ENCODE peak calls at places on chromosome 9, in five cellular contexts. F is GM12865, A is type B pancreatic cell, I is GM12864, Z is mucosa of descending colon. J is an unnamed sample.

GRCh38 chr9:128845186-128845931 is 15.8 kb upstream of the SPOUT1 start:
- DNase-seq in F (no peak), A (no peak), I (no peak), Z (no peak), J (no peak)

GRCh38 chr9:137439158-137439714 is 1.9 kb downstream of the ENTPD8 start:
- DNase-seq in F (no peak), A (no peak), I (no peak), Z (no peak), J (no peak)

GRCh38 chr9:27131731-27132130 is 22.7 kb downstream of the TEK start:
- DNase-seq in F (no peak), A (no peak), I (no peak), Z (no peak), J (no peak)

GRCh38 chr9:88733651-88734470 is 198.9 kb downstream of the NXNL2 start:
- DNase-seq in F (no peak), A (no peak), I (no peak), Z (no peak), J (no peak)

GRCh38 chr9:21555911-21556310 is 73.8 kb upstream of the IFNE start:
- DNase-seq in F (no peak), A (no peak), I (no peak), Z (no peak), J (no peak)

GRCh38 chr9:4182831-4183230 is 117.0 kb downstream of the GLIS3 start:
- DNase-seq in F (no peak), A (no peak), I (no peak), Z (no peak), J (no peak)

GRCh38 chr9:17349816-17350215 is 215.0 kb downstream of the CNTLN start:
- DNase-seq in F (no peak), A (no peak), I (no peak), Z (no peak), J (no peak)

GRCh38 chr9:27572918-27573698 is at the start of gene C9orf72:
- DNase-seq in F (peak), A (peak), I (no peak), Z (peak), J (peak)

GRCh38 chr9:121735792-121736130 is 84.3 kb downstream of the DAB2IP start:
- DNase-seq in F (no peak), A (no peak), I (no peak), Z (no peak), J (no peak)

GRCh38 chr9:98916660-98917059 is 27.0 kb upstream of the COL15A1 start:
- DNase-seq in F (no peak), A (no peak), I (no peak), Z (peak), J (no peak)

GRCh38 chr9:112091805-112092204 is 83.3 kb downstream of the SUSD1 start:
- DNase-seq in F (no peak), A (no peak), I (no peak), Z (no peak), J (no peak)

GRCh38 chr9:114096041-114096511 is 3.0 kb downstream of the KIF12 start:
- DNase-seq in F (no peak), A (no peak), I (no peak), Z (no peak), J (no peak)

GRCh38 chr9:130899051-130899748 is 2.6 kb upstream of the QRFP start:
- DNase-seq in F (no peak), A (no peak), I (no peak), Z (peak), J (no peak)

GRCh38 chr9:132670816-132671371 is 630 bp downstream of the GTF3C4 start:
- DNase-seq in F (peak), A (no peak), I (no peak), Z (peak), J (peak)

GRCh38 chr9:131545786-131546335 is 538 bp downstream of the PRRT1B start:
- DNase-seq in F (no peak), A (no peak), I (no peak), Z (peak), J (no peak)

GRCh38 chr9:71587576-71588362 is 180.5 kb downstream of the CEMIP2 start:
- DNase-seq in F (no peak), A (no peak), I (no peak), Z (no peak), J (no peak)

GRCh38 chr9:78167356-78167755 is 68.5 kb upstream of the CEP78 start:
- DNase-seq in F (no peak), A (no peak), I (no peak), Z (peak), J (no peak)

GRCh38 chr9:19127881-19128719 is 808 bp upstream of the PLIN2 start:
- DNase-seq in F (peak), A (no peak), I (no peak), Z (peak), J (peak)

GRCh38 chr9:10045598-10045997 is 567.2 kb downstream of the PTPRD start:
- DNase-seq in F (no peak), A (no peak), I (no peak), Z (no peak), J (no peak)

GRCh38 chr9:104313396-104314110 is 190.5 kb upstream of the OR13F1 start:
- DNase-seq in F (no peak), A (no peak), I (no peak), Z (no peak), J (no peak)

GRCh38 chr9:110623462-110624025 is 44.0 kb upstream of the SVEP1 start:
- DNase-seq in F (peak), A (no peak), I (peak), Z (peak), J (peak)

GRCh38 chr9:37419204-37419603 is 3.3 kb upstream of the GRHPR start:
- DNase-seq in F (no peak), A (no peak), I (no peak), Z (no peak), J (no peak)

GRCh38 chr9:18632624-18633407 is 158.9 kb downstream of the ADAMTSL1 start:
- DNase-seq in F (no peak), A (no peak), I (no peak), Z (no peak), J (no peak)

GRCh38 chr9:134519403-134520070 is 122.1 kb upstream of the COL5A1 start:
- DNase-seq in F (no peak), A (no peak), I (no peak), Z (no peak), J (no peak)

GRCh38 chr9:134517069-134517680 is 124.4 kb upstream of the COL5A1 start:
- DNase-seq in F (no peak), A (peak), I (no peak), Z (no peak), J (no peak)

GRCh38 chr9:134515026-134515821 is 126.4 kb upstream of the COL5A1 start:
- DNase-seq in F (no peak), A (no peak), I (no peak), Z (no peak), J (no peak)

GRCh38 chr9:134518004-134518606 is 123.5 kb upstream of the COL5A1 start:
- DNase-seq in F (no peak), A (no peak), I (no peak), Z (no peak), J (no peak)

GRCh38 chr9:134514503-134514902 is 127.1 kb upstream of the COL5A1 start:
- DNase-seq in F (no peak), A (no peak), I (no peak), Z (no peak), J (no peak)
- TF ChIP-seq CTCF in F (no peak), A (no peak), I (no peak), Z (no peak), J (no peak)

GRCh38 chr9:107732781-107733529 is 243.4 kb upstream of the KLF4 start:
- DNase-seq in F (no peak), A (no peak), I (no peak), Z (no peak), J (no peak)

GRCh38 chr9:107735821-107736220 is 246.3 kb upstream of the KLF4 start:
- DNase-seq in F (no peak), A (no peak), I (no peak), Z (no peak), J (no peak)

GRCh38 chr9:107734231-107735014 is 244.9 kb upstream of the KLF4 start:
- DNase-seq in F (no peak), A (no peak), I (no peak), Z (no peak), J (no peak)

GRCh38 chr9:107731115-107731762 is 241.7 kb upstream of the KLF4 start:
- DNase-seq in F (no peak), A (no peak), I (no peak), Z (no peak), J (no peak)

GRCh38 chr9:107733530-107733907 is 243.9 kb upstream of the KLF4 start:
- DNase-seq in F (no peak), A (no peak), I (no peak), Z (no peak), J (no peak)
- TF ChIP-seq CTCF in F (no peak), A (no peak), I (no peak), Z (no peak), J (no peak)

DNA sequence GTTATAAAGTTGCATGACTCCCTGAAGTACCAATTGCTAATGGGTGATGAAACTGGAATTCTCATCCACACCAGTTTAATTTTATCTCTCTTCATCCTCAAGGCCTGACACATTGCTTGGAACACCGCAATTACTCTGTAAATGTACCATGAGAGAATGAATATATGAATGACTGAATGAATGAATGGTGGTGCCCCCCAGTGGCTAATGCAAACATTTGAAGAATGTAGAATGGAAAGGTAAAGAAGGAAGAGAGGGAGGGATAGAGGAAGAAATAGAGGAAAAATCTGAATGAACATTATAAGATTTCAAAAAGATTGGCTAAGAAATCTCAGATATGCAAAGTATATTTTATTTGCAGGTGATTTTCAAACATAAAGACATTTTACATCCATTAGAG is 13.1 kb downstream of the PAPPA start:
- DNase-seq in F (no peak), A (no peak), I (no peak), Z (no peak), J (no peak)
- TF ChIP-seq CTCF in F (peak), A (no peak), I (no peak), Z (no peak), J (peak)

GRCh38 chr9:1100192-1100591 is 50.0 kb downstream of the DMRT2 start:
- DNase-seq in F (no peak), A (no peak), I (no peak), Z (no peak), J (no peak)

GRCh38 chr9:1102010-1102712 is 52.0 kb downstream of the DMRT2 start:
- DNase-seq in F (no peak), A (no peak), I (no peak), Z (no peak), J (no peak)

GRCh38 chr9:1100945-1101344 is 50.8 kb downstream of the DMRT2 start:
- DNase-seq in F (peak), A (no peak), I (no peak), Z (peak), J (no peak)

GRCh38 chr9:1096155-1096964 is 46.2 kb downstream of the DMRT2 start:
- DNase-seq in F (no peak), A (no peak), I (no peak), Z (no peak), J (no peak)

DNA sequence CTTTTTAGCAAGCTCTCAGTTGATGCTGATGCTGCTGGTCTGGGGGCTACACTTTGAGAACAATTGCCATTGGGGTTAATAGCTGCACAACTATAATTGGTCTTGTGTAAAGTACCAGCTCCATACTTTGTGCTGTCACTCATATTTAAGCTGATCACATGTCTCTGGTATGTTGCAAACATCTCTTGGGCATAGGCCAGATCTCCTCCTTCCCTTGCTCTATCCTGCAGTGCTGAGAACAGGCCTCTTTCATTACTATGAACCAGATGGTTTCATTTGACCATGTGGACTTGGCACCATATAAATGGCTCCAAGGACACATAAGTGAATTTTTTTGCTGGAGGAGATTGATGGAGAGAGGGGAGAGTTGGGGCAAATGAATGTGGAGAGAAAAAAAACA is 48.4 kb downstream of the DMRT2 start:
- DNase-seq in F (no peak), A (no peak), I (no peak), Z (no peak), J (no peak)
- TF ChIP-seq CTCF in F (no peak), A (no peak), I (no peak), Z (no peak), J (no peak)

DNA sequence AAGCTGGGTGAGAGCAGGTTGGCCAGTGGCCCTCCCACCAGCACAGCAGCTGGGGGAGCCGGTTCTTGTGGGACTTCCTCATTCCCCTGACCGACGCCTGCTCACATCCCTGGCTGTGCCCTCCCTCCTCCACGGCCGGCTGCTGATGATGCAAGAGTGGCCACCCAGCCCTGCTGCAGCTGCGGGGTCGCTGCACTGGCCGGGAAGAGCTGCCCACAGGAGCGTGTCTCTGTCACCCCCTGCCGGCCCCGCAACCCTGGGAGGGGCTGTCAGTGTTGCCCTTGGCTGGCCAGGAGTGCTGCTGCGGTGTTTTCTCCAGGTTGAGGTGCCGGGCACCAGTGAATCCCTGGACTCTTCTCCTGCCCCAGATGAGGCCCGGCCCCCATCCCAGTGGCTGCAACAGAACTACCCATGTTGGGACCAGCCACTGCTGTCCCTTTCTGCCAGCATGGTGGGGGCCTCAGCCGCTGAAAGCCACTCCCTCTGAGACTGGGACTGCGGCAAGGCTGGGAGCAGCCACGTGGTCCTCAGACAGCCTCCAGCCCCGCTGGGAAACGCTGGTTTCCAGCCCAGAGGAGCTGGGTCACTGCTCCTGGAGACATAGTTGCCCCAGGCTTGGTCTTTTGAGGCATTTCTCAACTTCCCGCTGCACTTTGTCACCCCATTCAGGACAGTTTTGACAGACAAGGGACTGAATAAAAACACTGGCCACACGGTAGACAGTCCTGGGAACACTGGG is 739 bp downstream of the CARD9 start:
- DNase-seq in F (no peak), A (no peak), I (no peak), Z (peak), J (no peak)
- TF ChIP-seq CTCF in F (no peak), A (peak), I (no peak), Z (no peak), J (peak)

GRCh38 chr9:133737071-133737773 is 930 bp downstream of the SARDH start:
- DNase-seq in F (no peak), A (peak), I (no peak), Z (no peak), J (no peak)

GRCh38 chr9:133735894-133736293 is 2.3 kb downstream of the SARDH start:
- DNase-seq in F (no peak), A (peak), I (no peak), Z (no peak), J (no peak)

GRCh38 chr9:133734600-133735414 is 3.3 kb downstream of the SARDH start:
- DNase-seq in F (no peak), A (peak), I (no peak), Z (no peak), J (no peak)

GRCh38 chr9:133733421-133734250 is 4.5 kb downstream of the SARDH start:
- DNase-seq in F (no peak), A (peak), I (no peak), Z (no peak), J (no peak)

DNA sequence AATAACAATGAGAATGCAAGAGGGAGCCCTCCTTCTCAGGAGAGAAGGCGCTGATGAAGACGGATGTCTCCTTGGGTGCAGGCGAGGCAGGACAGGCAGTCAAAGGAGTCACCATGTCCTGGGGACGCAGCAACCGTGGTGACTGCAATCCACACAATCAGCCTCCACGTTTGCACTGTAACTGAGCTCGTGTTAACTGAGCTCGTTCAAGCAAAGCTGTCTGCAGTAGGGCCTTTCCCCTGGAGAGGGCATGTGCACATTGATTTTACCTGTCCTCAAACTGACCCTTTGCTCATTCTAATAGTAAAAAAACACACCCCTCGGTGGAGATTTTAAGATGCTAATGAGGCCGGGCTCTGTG is 2.8 kb downstream of the SARDH start:
- DNase-seq in F (peak), A (peak), I (no peak), Z (no peak), J (peak)
- TF ChIP-seq CTCF in F (no peak), A (no peak), I (no peak), Z (no peak), J (no peak)

GRCh38 chr9:123960366-123960765 is 30.4 kb upstream of the DENND1A start:
- DNase-seq in F (peak), A (no peak), I (no peak), Z (no peak), J (peak)
- TF ChIP-seq CTCF in F (peak), A (no peak), I (peak), Z (no peak), J (peak)